ENCODE peak calls at places on chromosomes 13 and 19, in nine cellular contexts. One of them, this sample, is unnamed.

GRCh38 chr19:48271531-48272151 is 1.8 kb downstream of the ZNF114 start:
- DNase-seq in stomach: no peak
- DNase-seq in vagina: no peak
- DNase-seq in GM23338: peak
- DNase-seq in transverse colon: peak
- DNase-seq in breast epithelium: no peak
- DNase-seq in HL-60: peak
- DNase-seq in suprapubic skin: peak
- DNase-seq in sigmoid colon: no peak
- DNase-seq in this sample: no peak

GRCh38 chr13:44271031-44271433 is 102.6 kb upstream of the SERP2 start:
- DNase-seq in stomach: no peak
- DNase-seq in vagina: no peak
- DNase-seq in GM23338: no peak
- DNase-seq in transverse colon: no peak
- DNase-seq in breast epithelium: no peak
- DNase-seq in HL-60: no peak
- DNase-seq in suprapubic skin: no peak
- DNase-seq in sigmoid colon: peak
- DNase-seq in this sample: peak

GRCh38 chr13:27289016-27289665 is 18.5 kb downstream of the RASL11A start:
- DNase-seq in stomach: no peak
- DNase-seq in vagina: no peak
- DNase-seq in GM23338: no peak
- DNase-seq in transverse colon: no peak
- DNase-seq in breast epithelium: no peak
- DNase-seq in HL-60: no peak
- DNase-seq in suprapubic skin: no peak
- DNase-seq in sigmoid colon: no peak
- DNase-seq in this sample: no peak

GRCh38 chr19:10514211-10515145 is 2.8 kb downstream of the S1PR5 start:
- DNase-seq in stomach: no peak
- DNase-seq in vagina: no peak
- DNase-seq in GM23338: peak
- DNase-seq in transverse colon: no peak
- DNase-seq in breast epithelium: no peak
- DNase-seq in HL-60: no peak
- DNase-seq in suprapubic skin: no peak
- DNase-seq in sigmoid colon: no peak
- DNase-seq in this sample: no peak

GRCh38 chr13:43848250-43848649 is 31.3 kb downstream of the CCDC122 start:
- DNase-seq in stomach: no peak
- DNase-seq in vagina: no peak
- DNase-seq in GM23338: no peak
- DNase-seq in transverse colon: no peak
- DNase-seq in breast epithelium: no peak
- DNase-seq in HL-60: peak
- DNase-seq in suprapubic skin: no peak
- DNase-seq in sigmoid colon: no peak
- DNase-seq in this sample: no peak

GRCh38 chr19:53647350-53647749 is 15.6 kb downstream of the DPRX start:
- DNase-seq in stomach: no peak
- DNase-seq in vagina: no peak
- DNase-seq in GM23338: no peak
- DNase-seq in transverse colon: no peak
- DNase-seq in breast epithelium: no peak
- DNase-seq in HL-60: no peak
- DNase-seq in suprapubic skin: no peak
- DNase-seq in sigmoid colon: no peak
- DNase-seq in this sample: no peak

GRCh38 chr19:1651061-1651547 is 1.3 kb downstream of the TCF3 start:
- DNase-seq in stomach: no peak
- DNase-seq in vagina: no peak
- DNase-seq in GM23338: peak
- DNase-seq in transverse colon: peak
- DNase-seq in breast epithelium: no peak
- DNase-seq in HL-60: no peak
- DNase-seq in suprapubic skin: no peak
- DNase-seq in sigmoid colon: peak
- DNase-seq in this sample: no peak

GRCh38 chr19:10454267-10454666 is 33.9 kb downstream of the PDE4A start:
- DNase-seq in stomach: no peak
- DNase-seq in vagina: no peak
- DNase-seq in GM23338: peak
- DNase-seq in transverse colon: no peak
- DNase-seq in breast epithelium: no peak
- DNase-seq in HL-60: no peak
- DNase-seq in suprapubic skin: no peak
- DNase-seq in sigmoid colon: no peak
- DNase-seq in this sample: no peak

GRCh38 chr19:7870571-7871279 is 3.5 kb downstream of the PRR36 start:
- DNase-seq in stomach: peak
- DNase-seq in vagina: no peak
- DNase-seq in GM23338: peak
- DNase-seq in transverse colon: peak
- DNase-seq in breast epithelium: no peak
- DNase-seq in HL-60: no peak
- DNase-seq in suprapubic skin: no peak
- DNase-seq in sigmoid colon: no peak
- DNase-seq in this sample: no peak

DNA sequence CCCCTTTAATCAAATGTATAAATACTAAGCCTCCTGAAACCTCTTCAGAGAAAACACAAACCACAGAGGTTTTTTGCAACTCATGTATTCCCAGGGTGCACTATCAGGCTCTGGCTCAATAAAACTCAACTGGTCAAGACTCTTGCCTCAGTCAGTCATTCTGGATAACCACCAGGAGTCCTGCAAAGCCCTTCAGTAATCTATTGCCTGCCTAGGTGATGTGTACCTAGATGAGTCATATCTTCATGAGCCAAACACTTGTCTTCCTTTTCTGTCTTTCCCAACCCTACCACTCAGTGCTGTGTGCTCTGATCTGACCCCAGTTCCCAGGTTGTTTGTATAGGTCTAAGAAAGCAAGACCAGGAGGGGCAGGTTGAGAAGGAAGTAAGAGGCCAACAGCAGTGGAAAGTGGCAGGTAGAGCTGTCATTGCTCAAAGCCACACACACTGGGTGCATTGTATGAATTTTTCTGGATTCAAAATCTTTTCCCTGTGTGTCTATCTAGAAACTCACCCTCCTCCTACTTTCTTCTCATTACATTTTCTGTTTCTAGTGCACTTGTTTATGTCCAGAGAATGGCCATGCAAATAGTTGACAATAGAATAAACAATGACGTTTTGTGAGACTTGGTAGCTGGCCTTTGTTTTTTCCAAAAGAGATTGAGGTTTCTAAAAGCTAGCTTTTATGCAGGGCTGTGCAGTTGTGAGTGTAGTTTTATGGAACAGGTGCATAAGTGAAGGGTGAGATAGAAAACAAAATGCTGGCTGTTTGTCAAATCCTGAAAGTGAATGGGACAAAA is 48.1 kb downstream of the PSG1 start:
- DNase-seq in stomach: no peak
- DNase-seq in vagina: no peak
- DNase-seq in GM23338: no peak
- DNase-seq in transverse colon: no peak
- DNase-seq in breast epithelium: no peak
- DNase-seq in HL-60: no peak
- DNase-seq in suprapubic skin: no peak
- DNase-seq in sigmoid colon: no peak
- DNase-seq in this sample: no peak
- H3K27ac ChIP-seq in stomach: no peak
- H3K27ac ChIP-seq in vagina: no peak
- H3K27ac ChIP-seq in GM23338: no peak
- H3K27ac ChIP-seq in transverse colon: no peak
- H3K27ac ChIP-seq in breast epithelium: no peak
- H3K27ac ChIP-seq in HL-60: no peak
- H3K27ac ChIP-seq in suprapubic skin: no peak
- H3K27ac ChIP-seq in sigmoid colon: no peak
- H3K27ac ChIP-seq in this sample: no peak

DNA sequence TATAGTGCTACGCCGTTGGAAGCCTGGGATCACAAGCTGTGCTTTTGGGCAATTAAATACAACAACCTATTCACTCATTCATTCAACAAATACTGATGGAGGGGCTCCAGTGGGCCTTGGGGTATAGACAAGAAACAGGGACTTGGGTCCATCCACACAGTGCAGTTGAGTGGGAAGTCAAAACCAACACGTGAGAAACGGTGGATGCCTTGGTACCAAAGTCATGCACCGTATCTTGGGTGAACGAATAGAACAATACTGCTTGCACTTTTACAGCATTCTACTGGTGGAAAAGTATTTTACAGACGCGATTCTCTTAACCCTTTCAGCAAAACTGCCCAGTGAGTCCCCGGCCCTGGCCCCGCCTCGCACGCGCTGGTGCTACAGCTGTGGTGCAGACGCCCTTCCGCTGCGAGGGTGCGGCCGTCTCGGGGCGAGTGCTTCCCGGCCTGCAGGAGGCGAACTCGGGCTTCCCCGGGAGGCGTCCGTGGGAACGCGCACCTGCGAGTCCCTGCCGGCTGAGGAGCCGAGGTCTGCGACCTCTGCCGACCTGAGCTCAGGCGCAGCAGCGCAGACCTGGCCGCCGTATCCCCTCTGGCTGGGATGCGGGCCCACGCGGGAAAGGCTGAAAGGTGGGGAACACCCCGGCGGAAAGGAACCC is 8.3 kb downstream of the TNFRSF19 start:
- DNase-seq in stomach: peak
- DNase-seq in vagina: no peak
- DNase-seq in GM23338: peak
- DNase-seq in transverse colon: peak
- DNase-seq in breast epithelium: peak
- DNase-seq in HL-60: peak
- DNase-seq in suprapubic skin: peak
- DNase-seq in sigmoid colon: peak
- DNase-seq in this sample: peak
- TF ChIP-seq POLR2AphosphoS5 in stomach: no peak
- TF ChIP-seq POLR2AphosphoS5 in vagina: peak
- TF ChIP-seq POLR2AphosphoS5 in GM23338: no peak
- TF ChIP-seq POLR2AphosphoS5 in transverse colon: no peak
- TF ChIP-seq POLR2AphosphoS5 in breast epithelium: no peak
- TF ChIP-seq POLR2AphosphoS5 in HL-60: no peak
- TF ChIP-seq POLR2AphosphoS5 in suprapubic skin: no peak
- TF ChIP-seq POLR2AphosphoS5 in sigmoid colon: no peak
- TF ChIP-seq POLR2AphosphoS5 in this sample: no peak

DNA sequence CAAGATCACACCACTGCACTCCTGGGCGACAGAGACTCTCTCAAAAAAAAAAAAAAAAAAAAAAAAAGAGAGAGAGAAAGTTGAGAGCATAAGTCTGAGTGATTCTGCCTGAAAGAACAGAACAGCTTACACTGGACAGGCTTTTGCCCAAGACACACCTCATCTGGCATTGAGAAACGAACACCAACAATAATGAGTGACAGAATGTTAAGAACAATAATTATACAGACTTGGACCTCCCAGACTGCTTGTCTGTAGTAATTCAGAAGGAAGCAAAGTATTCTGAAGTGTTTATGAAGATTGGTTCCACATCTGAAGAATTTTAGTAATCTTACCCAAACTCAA is 20.0 kb downstream of the ABCC4 start:
- DNase-seq in stomach: no peak
- DNase-seq in vagina: no peak
- DNase-seq in GM23338: no peak
- DNase-seq in transverse colon: no peak
- DNase-seq in breast epithelium: no peak
- DNase-seq in HL-60: no peak
- DNase-seq in suprapubic skin: no peak
- DNase-seq in sigmoid colon: no peak
- DNase-seq in this sample: no peak
- H3K27ac ChIP-seq in stomach: no peak
- H3K27ac ChIP-seq in vagina: no peak
- H3K27ac ChIP-seq in GM23338: no peak
- H3K27ac ChIP-seq in transverse colon: peak
- H3K27ac ChIP-seq in breast epithelium: no peak
- H3K27ac ChIP-seq in HL-60: no peak
- H3K27ac ChIP-seq in suprapubic skin: no peak
- H3K27ac ChIP-seq in sigmoid colon: peak
- H3K27ac ChIP-seq in this sample: peak

GRCh38 chr19:4748589-4748988 is 24.9 kb upstream of the DPP9 start:
- DNase-seq in stomach: no peak
- DNase-seq in vagina: no peak
- DNase-seq in GM23338: no peak
- DNase-seq in transverse colon: no peak
- DNase-seq in breast epithelium: no peak
- DNase-seq in HL-60: no peak
- DNase-seq in suprapubic skin: no peak
- DNase-seq in sigmoid colon: no peak
- DNase-seq in this sample: no peak

GRCh38 chr19:4742717-4743646 is 19.3 kb upstream of the DPP9 start:
- DNase-seq in stomach: no peak
- DNase-seq in vagina: no peak
- DNase-seq in GM23338: peak
- DNase-seq in transverse colon: no peak
- DNase-seq in breast epithelium: no peak
- DNase-seq in HL-60: no peak
- DNase-seq in suprapubic skin: no peak
- DNase-seq in sigmoid colon: no peak
- DNase-seq in this sample: no peak

GRCh38 chr19:4748185-4748584 is 24.5 kb upstream of the DPP9 start:
- DNase-seq in stomach: no peak
- DNase-seq in vagina: no peak
- DNase-seq in GM23338: peak
- DNase-seq in transverse colon: no peak
- DNase-seq in breast epithelium: no peak
- DNase-seq in HL-60: no peak
- DNase-seq in suprapubic skin: no peak
- DNase-seq in sigmoid colon: no peak
- DNase-seq in this sample: no peak

GRCh38 chr19:4745986-4746385 is 22.3 kb upstream of the DPP9 start:
- DNase-seq in stomach: no peak
- DNase-seq in vagina: no peak
- DNase-seq in GM23338: no peak
- DNase-seq in transverse colon: no peak
- DNase-seq in breast epithelium: no peak
- DNase-seq in HL-60: no peak
- DNase-seq in suprapubic skin: no peak
- DNase-seq in sigmoid colon: no peak
- DNase-seq in this sample: no peak

DNA sequence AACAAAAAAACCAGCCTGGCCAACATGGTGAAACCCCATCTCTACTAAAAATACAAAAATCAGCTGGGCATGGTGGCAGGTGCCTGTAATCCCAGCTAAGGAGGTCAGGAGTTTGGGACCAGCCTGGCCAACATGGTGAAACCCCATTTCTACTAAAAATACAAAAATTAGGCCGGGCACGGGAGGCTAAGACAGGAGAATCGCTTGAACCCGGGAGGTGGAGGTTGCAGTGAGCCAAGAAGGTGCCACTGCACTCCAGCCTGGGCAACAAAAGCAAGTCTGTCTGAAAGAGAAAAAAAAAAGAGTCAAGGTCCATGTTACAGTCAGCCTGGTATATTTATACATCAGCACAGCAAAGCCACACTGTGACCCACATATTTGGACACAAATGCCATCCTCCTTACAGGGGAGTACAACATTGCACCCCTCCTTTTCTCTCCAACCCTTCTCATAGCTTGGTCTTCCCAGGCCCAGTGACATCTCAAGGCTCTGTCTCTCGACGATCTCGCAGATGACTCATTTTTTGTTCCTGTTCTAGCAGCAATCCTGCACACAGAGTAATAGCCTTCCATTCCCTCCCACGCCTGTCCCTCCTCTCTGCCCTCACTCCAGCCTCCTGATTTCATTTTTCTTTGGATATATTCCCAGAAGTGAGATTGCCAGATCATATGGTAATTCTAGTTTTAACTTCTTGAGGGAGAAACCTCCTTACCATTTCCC is 21.0 kb upstream of the DPP9 start:
- DNase-seq in stomach: no peak
- DNase-seq in vagina: no peak
- DNase-seq in GM23338: no peak
- DNase-seq in transverse colon: no peak
- DNase-seq in breast epithelium: no peak
- DNase-seq in HL-60: no peak
- DNase-seq in suprapubic skin: no peak
- DNase-seq in sigmoid colon: peak
- DNase-seq in this sample: no peak
- TF ChIP-seq POLR2AphosphoS5 in stomach: no peak
- TF ChIP-seq POLR2AphosphoS5 in vagina: peak
- TF ChIP-seq POLR2AphosphoS5 in GM23338: no peak
- TF ChIP-seq POLR2AphosphoS5 in transverse colon: no peak
- TF ChIP-seq POLR2AphosphoS5 in breast epithelium: no peak
- TF ChIP-seq POLR2AphosphoS5 in HL-60: no peak
- TF ChIP-seq POLR2AphosphoS5 in suprapubic skin: no peak
- TF ChIP-seq POLR2AphosphoS5 in sigmoid colon: peak
- TF ChIP-seq POLR2AphosphoS5 in this sample: peak

This sample was measured in prostate gland.